ENCODE peak calls at places on chromosomes 12 and 14, in nine cellular contexts. E is RPMI7951; A is activated CD4-positive, alpha-beta T cell treated with anti-CD3 and anti-CD28 coated beads, Interleukin-2, amount 10 ng/mL, durations not matched to agents 7 days and 5 days; Z is left cardiac atrium; N is ureter; Q is MCF 10A; V is H1; F is HL-60; X is OCI-M1. R is an unnamed sample.

GRCh38 chr14:104462651-104463630 is 116.6 kb upstream of the C14orf180 start:
- DNase-seq in E (no peak), A (no peak), Z (no peak), N (no peak), Q (no peak), V (no peak), F (no peak), X (no peak), R (peak)

GRCh38 chr12:79908366-79908765 is 26.5 kb downstream of the PPP1R12A start:
- DNase-seq in E (no peak), A (no peak), Z (no peak), N (no peak), Q (no peak), V (no peak), F (no peak), X (no peak), R (no peak)

GRCh38 chr12:89392401-89392800 is 40.1 kb upstream of the DUSP6 start:
- DNase-seq in E (no peak), A (no peak), Z (no peak), N (no peak), Q (no peak), V (no peak), F (no peak), X (no peak), R (no peak)

GRCh38 chr12:9751204-9752144 is 9.2 kb downstream of the CD69 start:
- DNase-seq in E (peak), A (peak), Z (no peak), N (no peak), Q (peak), V (no peak), F (peak), X (peak), R (peak)

GRCh38 chr12:100141998-100142850 is 450 bp downstream of the BLTP3B start:
- DNase-seq in E (peak), A (peak), Z (peak), N (peak), Q (no peak), V (no peak), F (no peak), X (peak), R (no peak)

GRCh38 chr12:112182499-112182898 is 57.1 kb downstream of the TRAFD1 start:
- DNase-seq in E (peak), A (no peak), Z (no peak), N (no peak), Q (no peak), V (no peak), F (no peak), X (no peak), R (no peak)

GRCh38 chr12:82723093-82723492 is 36.4 kb downstream of the TMTC2 start:
- DNase-seq in E (no peak), A (no peak), Z (no peak), N (no peak), Q (no peak), V (no peak), F (no peak), X (no peak), R (no peak)

GRCh38 chr14:65446159-65446558 is 33.6 kb downstream of the FUT8 start:
- DNase-seq in E (peak), A (no peak), Z (no peak), N (no peak), Q (peak), V (no peak), F (no peak), X (no peak), R (peak)

GRCh38 chr12:68425998-68426397 is 93.8 kb upstream of the MDM1 start:
- DNase-seq in E (peak), A (no peak), Z (no peak), N (no peak), Q (no peak), V (no peak), F (no peak), X (no peak), R (peak)

GRCh38 chr14:79514700-79515099 is 696.6 kb downstream of the DIO2 start:
- DNase-seq in E (no peak), A (no peak), Z (no peak), N (no peak), Q (no peak), V (no peak), F (no peak), X (no peak), R (peak)

GRCh38 chr14:95523818-95524448 is 7.5 kb upstream of the SYNE3 start:
- DNase-seq in E (no peak), A (peak), Z (no peak), N (no peak), Q (no peak), V (no peak), F (no peak), X (peak), R (peak)

GRCh38 chr14:22561661-22562579 is 27.1 kb downstream of the DAD1 start:
- DNase-seq in E (no peak), A (peak), Z (no peak), N (no peak), Q (no peak), V (no peak), F (no peak), X (peak), R (no peak)

GRCh38 chr12:90970471-90970870 is 15.5 kb upstream of the CCER1 start:
- DNase-seq in E (peak), A (no peak), Z (no peak), N (no peak), Q (peak), V (no peak), F (no peak), X (no peak), R (peak)

GRCh38 chr12:6950944-6951540 is at the start of gene PTPN6:
- DNase-seq in E (no peak), A (peak), Z (peak), N (peak), Q (no peak), V (no peak), F (peak), X (peak), R (no peak)

GRCh38 chr14:21019377-21019776 is 5.5 kb downstream of the NDRG2 start:
- DNase-seq in E (no peak), A (no peak), Z (no peak), N (no peak), Q (no peak), V (no peak), F (no peak), X (no peak), R (no peak)

GRCh38 chr14:66746316-66747006 is 238.5 kb downstream of the GPHN start:
- DNase-seq in E (peak), A (peak), Z (no peak), N (no peak), Q (peak), V (no peak), F (no peak), X (peak), R (peak)

GRCh38 chr12:17342381-17342961 is 736.5 kb upstream of the LMO3 start:
- DNase-seq in E (no peak), A (no peak), Z (no peak), N (no peak), Q (no peak), V (no peak), F (no peak), X (peak), R (no peak)

GRCh38 chr14:88002421-88002820 is 2.5 kb upstream of the GPR65 start:
- DNase-seq in E (no peak), A (no peak), Z (no peak), N (no peak), Q (no peak), V (no peak), F (peak), X (peak), R (no peak)

GRCh38 chr12:97941686-97942354 is 479.2 kb downstream of the RMST start:
- DNase-seq in E (no peak), A (no peak), Z (no peak), N (no peak), Q (no peak), V (no peak), F (no peak), X (no peak), R (peak)

GRCh38 chr14:60509438-60510253 is 700 bp downstream of the SIX6 start:
- DNase-seq in E (no peak), A (no peak), Z (no peak), N (no peak), Q (no peak), V (no peak), F (no peak), X (no peak), R (no peak)

GRCh38 chr12:123601602-123602489 is at the start of gene DDX55:
- DNase-seq in E (peak), A (peak), Z (peak), N (peak), Q (peak), V (no peak), F (peak), X (peak), R (peak)

GRCh38 chr14:73789996-73790581 is 61.5 kb upstream of the PTGR2 start:
- DNase-seq in E (peak), A (no peak), Z (peak), N (peak), Q (peak), V (no peak), F (no peak), X (no peak), R (peak)

GRCh38 chr12:5220835-5221234 is 177.2 kb downstream of the KCNA5 start:
- DNase-seq in E (peak), A (peak), Z (no peak), N (no peak), Q (no peak), V (no peak), F (no peak), X (peak), R (no peak)

GRCh38 chr12:99390707-99391106 is 256.8 kb upstream of the GARIN6 start:
- DNase-seq in E (peak), A (no peak), Z (no peak), N (no peak), Q (peak), V (peak), F (no peak), X (peak), R (no peak)

GRCh38 chr14:62189698-62190097 is 427.5 kb downstream of the SNAPC1 start:
- DNase-seq in E (peak), A (no peak), Z (peak), N (no peak), Q (peak), V (no peak), F (no peak), X (no peak), R (peak)

GRCh38 chr12:58529897-58530296 is 390.4 kb downstream of the LRIG3 start:
- DNase-seq in E (peak), A (no peak), Z (no peak), N (no peak), Q (peak), V (no peak), F (no peak), X (peak), R (peak)

GRCh38 chr14:68373124-68373646 is 419.7 kb downstream of the ZFP36L1 start:
- DNase-seq in E (no peak), A (no peak), Z (no peak), N (no peak), Q (no peak), V (no peak), F (no peak), X (no peak), R (no peak)

GRCh38 chr14:69345402-69345801 is 52.7 kb downstream of the ERH start:
- DNase-seq in E (no peak), A (no peak), Z (no peak), N (no peak), Q (no peak), V (no peak), F (no peak), X (no peak), R (no peak)

GRCh38 chr14:79965896-79966295 is 245.4 kb downstream of the DIO2 start:
- DNase-seq in E (no peak), A (no peak), Z (no peak), N (no peak), Q (no peak), V (no peak), F (no peak), X (no peak), R (no peak)

GRCh38 chr12:87814625-87815024 is 214.6 kb downstream of the C12orf50 start:
- DNase-seq in E (no peak), A (no peak), Z (no peak), N (no peak), Q (no peak), V (no peak), F (no peak), X (no peak), R (no peak)

R was measured in epithelial cell of esophagus.